ENCODE peak calls at places on chromosome 18, in five cellular contexts. U, Z, P, L and S are unnamed samples.
A peak's percentile ranks its signal among the peaks of the same experiment; 100 is the strongest.

GRCh38 chr18:22309191-22309590 is 108.5 kb downstream of the CTAGE1 start:
- DNase-seq in U (no peak), Z (no peak), P (no peak), L (no peak), S (no peak)

GRCh38 chr18:3566851-3567250 is 116.9 kb downstream of the TGIF1 start:
- DNase-seq in U (no peak), Z (no peak), P (no peak), L (no peak), S (no peak)

GRCh38 chr18:12420831-12421421 is 13.2 kb downstream of the PRELID3A start:
- DNase-seq in U (no peak), Z (no peak), P (no peak), L (peak; percentile 53), S (no peak)

GRCh38 chr18:6289454-6290242 is 125.1 kb downstream of the L3MBTL4 start:
- DNase-seq in U (no peak), Z (no peak), P (no peak), L (no peak), S (no peak)

GRCh38 chr18:6022840-6023239 is 127.5 kb upstream of the TMEM200C start:
- DNase-seq in U (no peak), Z (no peak), P (no peak), L (no peak), S (no peak)

GRCh38 chr18:54958711-54959625 is at the start of gene CCDC68:
- DNase-seq in U (peak; percentile 78), Z (no peak), P (no peak), L (peak; percentile 64), S (no peak)

GRCh38 chr18:43271593-43272432 is 5.5 kb downstream of the SYT4 start:
- DNase-seq in U (no peak), Z (peak; percentile 26), P (peak; percentile 19), L (no peak), S (peak; percentile 42)

GRCh38 chr18:13611058-13611615 is 115.2 kb downstream of the FAM210A start:
- DNase-seq in U (no peak), Z (peak; percentile 41), P (no peak), L (no peak), S (peak; percentile 22)

GRCh38 chr18:478679-479078 is 21.8 kb downstream of the COLEC12 start:
- DNase-seq in U (no peak), Z (no peak), P (no peak), L (no peak), S (no peak)

GRCh38 chr18:10892801-10893595 is 256.4 kb downstream of the PIEZO2 start:
- DNase-seq in U (no peak), Z (no peak), P (no peak), L (no peak), S (peak; percentile 8)

GRCh38 chr18:519019-519879 is 18.7 kb upstream of the COLEC12 start:
- DNase-seq in U (peak; percentile 33), Z (no peak), P (no peak), L (peak; percentile 38), S (peak; percentile 60)

GRCh38 chr18:27404855-27405254 is 219.7 kb upstream of the CHST9 start:
- DNase-seq in U (no peak), Z (no peak), P (no peak), L (no peak), S (no peak)

GRCh38 chr18:44725300-44726096 is 44.8 kb downstream of the SETBP1 start:
- DNase-seq in U (no peak), Z (no peak), P (no peak), L (peak; percentile 41), S (peak; percentile 73)

GRCh38 chr18:3332376-3332775 is 70.4 kb downstream of the MYL12B start:
- DNase-seq in U (no peak), Z (no peak), P (no peak), L (no peak), S (no peak)

GRCh38 chr18:10169064-10169562 is 255.3 kb downstream of the VAPA start:
- DNase-seq in U (no peak), Z (no peak), P (no peak), L (no peak), S (no peak)

GRCh38 chr18:1954583-1955312 is 616.6 kb downstream of the METTL4 start:
- DNase-seq in U (no peak), Z (no peak), P (no peak), L (no peak), S (no peak)

GRCh38 chr18:78049281-78049680 is 799.6 kb downstream of the GALR1 start:
- DNase-seq in U (no peak), Z (no peak), P (no peak), L (no peak), S (no peak)

GRCh38 chr18:55400590-55401274 is 187.3 kb downstream of the TCF4 start:
- DNase-seq in U (no peak), Z (no peak), P (no peak), L (no peak), S (no peak)

GRCh38 chr18:38493991-38494559 is 928.5 kb upstream of the CELF4 start:
- DNase-seq in U (no peak), Z (no peak), P (no peak), L (no peak), S (no peak)

GRCh38 chr18:23718243-23718720 is 29.0 kb downstream of the LAMA3 start:
- DNase-seq in U (no peak), Z (no peak), P (no peak), L (no peak), S (peak; percentile 91)

GRCh38 chr18:30406728-30407127 is 635.8 kb downstream of the DSC3 start:
- DNase-seq in U (no peak), Z (no peak), P (no peak), L (no peak), S (no peak)

DNA sequence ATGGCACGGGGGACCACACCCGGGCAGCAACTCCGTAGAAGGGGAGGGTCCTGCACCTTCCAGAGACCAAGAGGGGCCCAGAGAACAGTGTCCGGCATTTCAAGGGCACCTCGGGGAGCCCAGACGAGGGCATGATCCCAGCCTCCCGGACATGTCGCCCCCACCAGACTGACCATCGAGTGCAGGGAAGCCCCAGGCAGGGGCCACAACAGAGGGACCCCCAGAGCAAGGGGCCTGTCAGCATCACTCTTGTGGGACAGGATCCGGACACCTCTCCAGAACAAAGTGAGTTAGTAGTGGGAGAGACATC is 50.4 kb upstream of the CTDP1 start:
- DNase-seq in U (no peak), Z (peak; percentile 7), P (no peak), L (no peak), S (peak; percentile 28)
- H3K4me1 ChIP-seq in U (no peaks in the 10 kb centered on the region), Z (no peaks in the 10 kb centered on the region), P (no peaks in the 10 kb centered on the region), L (no peaks in the 10 kb centered on the region), S (peaks cover 4% of the 10 kb centered on the region)

DNA sequence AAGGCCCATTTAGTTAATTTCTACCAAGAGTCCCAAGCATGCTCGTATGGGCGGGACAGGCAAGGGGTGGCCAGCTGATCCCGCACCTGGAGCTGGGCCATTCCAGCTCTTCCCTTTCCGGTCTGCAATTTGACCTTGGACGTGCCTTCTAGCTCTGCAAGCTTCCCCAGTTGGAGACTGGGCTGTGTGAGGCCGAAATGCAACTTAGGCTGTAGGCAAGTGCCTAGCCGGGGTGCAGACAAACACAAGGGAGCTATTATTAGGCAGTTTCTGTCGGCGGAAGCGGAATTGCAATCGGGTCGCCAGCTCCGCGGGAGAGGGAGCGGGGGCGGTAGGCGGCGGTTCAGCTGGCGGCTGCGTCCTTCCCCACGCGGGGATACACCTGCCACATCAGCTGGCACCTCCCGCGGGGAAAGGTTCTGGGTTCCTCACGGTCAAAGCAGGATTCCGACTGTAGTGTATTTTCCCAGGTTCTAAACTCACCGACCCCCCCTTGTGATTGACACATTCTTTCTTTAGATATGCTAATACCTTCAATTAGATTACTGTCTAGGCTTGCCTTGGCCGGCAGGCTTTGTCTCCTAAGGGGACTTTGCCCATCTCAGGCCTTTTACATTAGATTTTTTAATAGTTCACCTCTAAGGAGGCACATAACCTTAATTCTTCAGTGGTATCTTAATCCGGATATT is 17.1 kb upstream of the ZNF532 start:
- DNase-seq in U (peak; percentile 36), Z (no peak), P (no peak), L (no peak), S (no peak)
- H3K4me1 ChIP-seq in U (no peaks in the 10 kb centered on the region), Z (no peaks in the 10 kb centered on the region), P (no peaks in the 10 kb centered on the region), L (peaks cover 2% of the 10 kb centered on the region), S (peaks cover 38% of the 10 kb centered on the region)

GRCh38 chr18:58285731-58286130 is 241.7 kb downstream of the NEDD4L start:
- DNase-seq in U (no peak), Z (no peak), P (no peak), L (no peak), S (no peak)

GRCh38 chr18:58287626-58288289 is 243.7 kb downstream of the NEDD4L start:
- DNase-seq in U (no peak), Z (no peak), P (no peak), L (no peak), S (peak; percentile 62)

GRCh38 chr18:58284699-58285490 is 240.9 kb downstream of the NEDD4L start:
- DNase-seq in U (no peak), Z (no peak), P (no peak), L (no peak), S (no peak)

GRCh38 chr18:58288922-58289797 is 245.1 kb downstream of the NEDD4L start:
- DNase-seq in U (peak; percentile 31), Z (no peak), P (no peak), L (no peak), S (peak; percentile 67)

GRCh38 chr18:58286793-58287625 is 243.0 kb downstream of the NEDD4L start:
- DNase-seq in U (no peak), Z (no peak), P (no peak), L (no peak), S (no peak)
- H3K4me1 ChIP-seq in U (peaks cover 60% of the 10 kb centered on the region), Z (no peaks in the 10 kb centered on the region), P (peaks cover 30% of the 10 kb centered on the region), L (no peaks in the 10 kb centered on the region), S (peaks cover 56% of the 10 kb centered on the region)

GRCh38 chr18:77008576-77009315 is 123.8 kb downstream of the MBP start:
- DNase-seq in U (no peak), Z (no peak), P (no peak), L (no peak), S (no peak)
- H3K4me1 ChIP-seq in U (no peaks in the 10 kb centered on the region), Z (peaks cover 13% of the 10 kb centered on the region), P (no peaks in the 10 kb centered on the region), L (peaks cover 4% of the 10 kb centered on the region), S (no peaks in the 10 kb centered on the region)

GRCh38 chr18:79599503-79599931 is 80.1 kb upstream of the CTDP1 start:
- DNase-seq in U (no peak), Z (no peak), P (no peak), L (peak; percentile 23), S (peak; percentile 79)
- H3K4me1 ChIP-seq in U (no peaks in the 10 kb centered on the region), Z (no peaks in the 10 kb centered on the region), P (no peaks in the 10 kb centered on the region), L (no peaks in the 10 kb centered on the region), S (peaks cover 35% of the 10 kb centered on the region)

GRCh38 chr18:36129300-36130038 is at the start of the genes ELP2 and SLC39A6:
- DNase-seq in U (peak; percentile 96), Z (peak; percentile 98), P (peak; percentile 86), L (peak; percentile 97), S (peak; percentile 93)
- H3K4me1 ChIP-seq in U (peaks cover 4% of the 10 kb centered on the region), Z (peaks cover 27% of the 10 kb centered on the region), P (peaks cover 12% of the 10 kb centered on the region), L (peaks cover 15% of the 10 kb centered on the region), S (peaks cover 6% of the 10 kb centered on the region)